ENCODE peak calls at places on chromosomes 3 and 15, in nine cellular contexts. E, Q, U, X, R, J, H, O and Z are unnamed samples. For H3K4me1, the result is how much of the 10 kb centered on the place peaks cover.

GRCh38 chr3:186789554-186790260 is 6.3 kb downstream of the EIF4A2 start:
- DNase-seq in E (no peak), Q (no peak), U (no peak), X (no peak), R (no peak), J (no peak), H (no peak), O (no peak), Z (no peak)

GRCh38 chr15:80904941-80905532 is 84.6 kb downstream of the MESD start:
- DNase-seq in E (no peak), Q (no peak), U (no peak), X (no peak), R (no peak), J (no peak), H (no peak), O (no peak), Z (no peak)

GRCh38 chr15:73081321-73081958 is 29.2 kb downstream of the NEO1 start:
- DNase-seq in E (no peak), Q (peak), U (no peak), X (no peak), R (peak), J (no peak), H (peak), O (peak), Z (no peak)

GRCh38 chr3:194132465-194133358 is 3.2 kb upstream of the HES1 start:
- DNase-seq in E (no peak), Q (peak), U (no peak), X (no peak), R (no peak), J (no peak), H (no peak), O (no peak), Z (no peak)

GRCh38 chr3:58095471-58096145 is 87.4 kb downstream of the FLNB start:
- DNase-seq in E (no peak), Q (no peak), U (no peak), X (no peak), R (no peak), J (no peak), H (no peak), O (no peak), Z (no peak)

GRCh38 chr3:197171481-197172067 is 126.8 kb downstream of the DLG1 start:
- DNase-seq in E (no peak), Q (peak), U (no peak), X (no peak), R (no peak), J (no peak), H (no peak), O (no peak), Z (no peak)

GRCh38 chr3:149678365-149678948 is 20.6 kb upstream of the WWTR1 start:
- DNase-seq in E (no peak), Q (peak), U (no peak), X (no peak), R (no peak), J (no peak), H (no peak), O (no peak), Z (no peak)

GRCh38 chr15:73922186-73923151 is 3.8 kb upstream of the LOXL1 start:
- DNase-seq in E (no peak), Q (no peak), U (no peak), X (no peak), R (no peak), J (peak), H (no peak), O (no peak), Z (no peak)

GRCh38 chr3:46068526-46068925 is 41.2 kb upstream of the XCR1 start:
- DNase-seq in E (no peak), Q (no peak), U (no peak), X (no peak), R (no peak), J (no peak), H (no peak), O (no peak), Z (no peak)

GRCh38 chr15:42118650-42119531 is 24.5 kb upstream of the PLA2G4D start:
- DNase-seq in E (peak), Q (peak), U (no peak), X (no peak), R (no peak), J (no peak), H (peak), O (no peak), Z (no peak)

GRCh38 chr3:175778994-175779393 is 919.9 kb downstream of the NAALADL2 start:
- DNase-seq in E (no peak), Q (no peak), U (no peak), X (no peak), R (no peak), J (no peak), H (no peak), O (no peak), Z (no peak)

GRCh38 chr3:122793568-122794416 is at the start of gene HSPBAP1:
- DNase-seq in E (peak), Q (peak), U (peak), X (peak), R (peak), J (peak), H (peak), O (peak), Z (peak)

GRCh38 chr3:89649431-89649830 is 542.0 kb downstream of the EPHA3 start:
- DNase-seq in E (no peak), Q (peak), U (no peak), X (no peak), R (no peak), J (no peak), H (no peak), O (no peak), Z (no peak)

GRCh38 chr3:58635371-58636285 is 30.9 kb downstream of the FAM3D start:
- DNase-seq in E (no peak), Q (no peak), U (no peak), X (no peak), R (no peak), J (no peak), H (no peak), O (no peak), Z (no peak)

GRCh38 chr3:53862241-53862640 is 15.9 kb downstream of the IL17RB start:
- DNase-seq in E (no peak), Q (no peak), U (no peak), X (no peak), R (no peak), J (no peak), H (no peak), O (no peak), Z (no peak)

GRCh38 chr3:61808526-61808925 is 247.2 kb downstream of the PTPRG start:
- DNase-seq in E (no peak), Q (no peak), U (no peak), X (no peak), R (peak), J (no peak), H (peak), O (no peak), Z (no peak)

GRCh38 chr3:194971965-194972364 is 286.3 kb downstream of the FAM43A start:
- DNase-seq in E (no peak), Q (no peak), U (no peak), X (no peak), R (no peak), J (no peak), H (no peak), O (no peak), Z (no peak)

GRCh38 chr15:92092391-92092790 is 238.9 kb downstream of the SLCO3A1 start:
- DNase-seq in E (no peak), Q (no peak), U (no peak), X (no peak), R (no peak), J (no peak), H (no peak), O (no peak), Z (no peak)
- H3K4me1 ChIP-seq in E (under half), Q (under half), U (under half), X (under half), R (under half), J (under half), H (under half), O (under half), Z (under half)

GRCh38 chr15:58981808-58982475 is 5.5 kb upstream of the RNF111 start:
- DNase-seq in E (no peak), Q (no peak), U (no peak), X (no peak), R (no peak), J (no peak), H (no peak), O (no peak), Z (no peak)
- H3K4me1 ChIP-seq in E (under half), Q (under half), U (under half), X (under half), R (under half), J (under half), H (under half), O (under half), Z (under half)

GRCh38 chr3:97662808-97663207 is 101.8 kb upstream of the ARL6 start:
- DNase-seq in E (no peak), Q (no peak), U (no peak), X (no peak), R (no peak), J (no peak), H (no peak), O (no peak), Z (no peak)
- H3K4me1 ChIP-seq in E (under half), Q (under half), U (under half), X (under half), R (under half), J (under half), H (under half), O (under half), Z (under half)

GRCh38 chr15:48393650-48394049 is 62.4 kb downstream of the DUT start:
- DNase-seq in E (peak), Q (no peak), U (no peak), X (no peak), R (no peak), J (peak), H (no peak), O (no peak), Z (no peak)

GRCh38 chr15:48394172-48394571 is 62.9 kb downstream of the DUT start:
- DNase-seq in E (peak), Q (no peak), U (no peak), X (no peak), R (no peak), J (peak), H (no peak), O (no peak), Z (no peak)

GRCh38 chr15:48395532-48396011 is 64.3 kb downstream of the DUT start:
- DNase-seq in E (no peak), Q (peak), U (peak), X (no peak), R (peak), J (peak), H (peak), O (no peak), Z (no peak)

GRCh38 chr15:48397841-48398240 is 66.6 kb downstream of the DUT start:
- DNase-seq in E (peak), Q (no peak), U (no peak), X (no peak), R (peak), J (no peak), H (peak), O (no peak), Z (no peak)

GRCh38 chr15:48396020-48396419 is 64.8 kb downstream of the DUT start:
- DNase-seq in E (no peak), Q (no peak), U (no peak), X (no peak), R (no peak), J (no peak), H (no peak), O (no peak), Z (no peak)
- H3K4me1 ChIP-seq in E (under half), Q (under half), U (half or more), X (under half), R (under half), J (half or more), H (under half), O (under half), Z (under half)

GRCh38 chr3:32836601-32837000 is 18.8 kb downstream of the TRIM71 start:
- DNase-seq in E (no peak), Q (no peak), U (no peak), X (no peak), R (no peak), J (no peak), H (no peak), O (no peak), Z (no peak)

GRCh38 chr3:32835943-32836342 is 18.1 kb downstream of the TRIM71 start:
- DNase-seq in E (no peak), Q (no peak), U (no peak), X (no peak), R (no peak), J (no peak), H (no peak), O (no peak), Z (no peak)

GRCh38 chr3:32839714-32840085 is 21.9 kb downstream of the TRIM71 start:
- DNase-seq in E (no peak), Q (no peak), U (no peak), X (no peak), R (no peak), J (no peak), H (no peak), O (no peak), Z (no peak)

GRCh38 chr3:32837366-32837765 is 19.6 kb downstream of the TRIM71 start:
- DNase-seq in E (no peak), Q (no peak), U (no peak), X (no peak), R (no peak), J (no peak), H (no peak), O (no peak), Z (no peak)

DNA sequence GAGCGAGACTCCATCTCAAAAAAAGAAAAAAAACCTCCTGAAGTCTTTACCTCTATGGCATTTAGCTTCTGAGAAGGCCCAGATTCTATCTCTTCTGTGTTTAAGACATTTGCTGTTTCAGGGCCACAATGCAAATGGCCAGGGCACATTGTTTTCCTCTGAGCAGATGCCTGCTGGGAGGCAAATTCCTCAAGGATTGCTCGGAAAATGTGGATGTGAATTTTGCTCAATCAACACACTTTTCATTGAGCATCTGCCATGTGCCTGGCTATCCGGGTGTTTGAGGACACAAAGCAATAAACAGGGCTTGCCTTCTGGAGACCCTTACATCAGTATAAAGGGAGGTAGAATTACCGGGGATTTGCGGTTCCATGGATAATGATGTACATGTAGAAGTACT is 20.0 kb downstream of the TRIM71 start:
- DNase-seq in E (no peak), Q (no peak), U (no peak), X (no peak), R (no peak), J (no peak), H (no peak), O (no peak), Z (no peak)
- H3K4me1 ChIP-seq in E (under half), Q (under half), U (under half), X (under half), R (under half), J (under half), H (under half), O (under half), Z (under half)

GRCh38 chr3:169636928-169637327 is 26.6 kb downstream of the MECOM start:
- DNase-seq in E (no peak), Q (no peak), U (no peak), X (no peak), R (no peak), J (no peak), H (no peak), O (no peak), Z (no peak)

GRCh38 chr3:169633789-169634188 is 29.7 kb downstream of the MECOM start:
- DNase-seq in E (no peak), Q (no peak), U (no peak), X (no peak), R (no peak), J (no peak), H (no peak), O (no peak), Z (no peak)

GRCh38 chr3:169637731-169638130 is 25.8 kb downstream of the MECOM start:
- DNase-seq in E (no peak), Q (no peak), U (no peak), X (no peak), R (no peak), J (no peak), H (no peak), O (no peak), Z (no peak)

GRCh38 chr3:169633105-169633504 is 30.4 kb downstream of the MECOM start:
- DNase-seq in E (no peak), Q (no peak), U (no peak), X (no peak), R (no peak), J (no peak), H (no peak), O (no peak), Z (no peak)

GRCh38 chr3:169634618-169635236 is 28.8 kb downstream of the MECOM start:
- DNase-seq in E (peak), Q (peak), U (no peak), X (no peak), R (peak), J (no peak), H (peak), O (no peak), Z (no peak)
- H3K4me1 ChIP-seq in E (under half), Q (under half), U (under half), X (under half), R (under half), J (under half), H (under half), O (under half), Z (under half)

DNA sequence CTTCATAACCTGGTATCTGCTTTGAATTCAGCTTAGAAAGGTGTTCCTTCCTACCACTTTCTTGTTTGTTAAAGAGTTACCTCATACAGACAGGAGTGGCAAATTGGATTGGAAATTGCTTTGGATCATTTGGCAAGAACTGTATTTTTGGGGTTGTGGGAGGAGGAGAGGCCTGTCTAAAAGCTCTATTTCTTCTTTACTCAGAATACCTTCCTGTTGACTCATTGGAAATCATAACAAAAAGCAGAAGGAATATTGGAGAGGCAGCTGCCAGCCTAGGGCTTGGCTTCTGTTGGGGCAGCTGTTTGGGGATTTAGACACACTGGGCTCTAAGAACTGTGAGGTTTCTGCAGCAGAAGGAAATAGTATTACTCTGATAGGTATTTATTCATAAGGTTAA is 14.2 kb downstream of the IQGAP1 start:
- DNase-seq in E (no peak), Q (peak), U (peak), X (no peak), R (peak), J (peak), H (no peak), O (no peak), Z (peak)
- H3K4me1 ChIP-seq in E (half or more), Q (half or more), U (half or more), X (under half), R (under half), J (half or more), H (under half), O (half or more), Z (half or more)

GRCh38 chr3:127779747-127780146 is 42.6 kb downstream of the MGLL start:
- DNase-seq in E (no peak), Q (peak), U (no peak), X (no peak), R (no peak), J (no peak), H (no peak), O (no peak), Z (no peak)
- H3K4me1 ChIP-seq in E (under half), Q (under half), U (under half), X (under half), R (under half), J (half or more), H (under half), O (under half), Z (under half)